ENCODE peak calls at places on chromosomes 7 and 10, in seven cellular contexts. L is Peyer's patch; P is brain microvascular endothelial cell; U is esophagus squamous epithelium; G is colonic mucosa; W is iPS DF 6.9; C is CD4-positive, CD25-positive, alpha-beta regulatory T cell. T is an unnamed sample.

GRCh38 chr7:92020636-92021035 is 80.0 kb downstream of the AKAP9 start:
- DNase-seq in L (no peak), P (no peak), U (no peak), G (no peak), W (no peak), C (no peak), T (no peak)

GRCh38 chr10:21174670-21175495 is 277.8 kb upstream of the NEBL start:
- DNase-seq in L (no peak), P (no peak), U (no peak), G (no peak), W (no peak), C (no peak), T (no peak)

GRCh38 chr7:65812281-65812680 is 60.6 kb upstream of the VKORC1L1 start:
- DNase-seq in L (no peak), P (peak; percentile 50), U (no peak), G (no peak), W (no peak), C (no peak), T (no peak)

GRCh38 chr10:30502266-30503058 is 68.5 kb downstream of the MAP3K8 start:
- DNase-seq in L (peak; percentile 84), P (peak; percentile 35), U (no peak), G (no peak), W (no peak), C (no peak), T (peak; percentile 75)

GRCh38 chr7:157490465-157490912 is 153.7 kb downstream of the DNAJB6 start:
- DNase-seq in L (no peak), P (peak; percentile 96), U (no peak), G (no peak), W (no peak), C (peak; percentile 70), T (peak; percentile 80)

GRCh38 chr10:67520924-67521520 is 175.0 kb downstream of the CTNNA3 start:
- DNase-seq in L (no peak), P (peak; percentile 53), U (no peak), G (peak; percentile 29), W (peak; percentile 27), C (peak; percentile 33), T (peak; percentile 36)

GRCh38 chr7:69703099-69703498 is 104.8 kb downstream of the AUTS2 start:
- DNase-seq in L (no peak), P (no peak), U (no peak), G (no peak), W (no peak), C (no peak), T (no peak)

GRCh38 chr7:84231157-84231556 is 36.6 kb upstream of the SEMA3A start:
- DNase-seq in L (no peak), P (peak; percentile 22), U (no peak), G (no peak), W (no peak), C (no peak), T (no peak)

GRCh38 chr10:78856421-78856820 is 212.3 kb upstream of the ZMIZ1 start:
- DNase-seq in L (no peak), P (no peak), U (no peak), G (peak; percentile 47), W (no peak), C (no peak), T (no peak)

GRCh38 chr10:77925410-77925794 is 1.2 kb downstream of the DLG5 start:
- DNase-seq in L (no peak), P (no peak), U (no peak), G (peak; percentile 65), W (no peak), C (no peak), T (no peak)

GRCh38 chr10:110613341-110613995 is 30.7 kb upstream of the RBM20 start:
- DNase-seq in L (no peak), P (no peak), U (no peak), G (no peak), W (no peak), C (no peak), T (no peak)
- H3K27ac ChIP-seq in L (no peak overlapping the region), P (no peak overlapping the region), U (no peak overlapping the region), G (no peak overlapping the region), W (no peak overlapping the region), C (no peak overlapping the region), T (no peak overlapping the region)

DNA sequence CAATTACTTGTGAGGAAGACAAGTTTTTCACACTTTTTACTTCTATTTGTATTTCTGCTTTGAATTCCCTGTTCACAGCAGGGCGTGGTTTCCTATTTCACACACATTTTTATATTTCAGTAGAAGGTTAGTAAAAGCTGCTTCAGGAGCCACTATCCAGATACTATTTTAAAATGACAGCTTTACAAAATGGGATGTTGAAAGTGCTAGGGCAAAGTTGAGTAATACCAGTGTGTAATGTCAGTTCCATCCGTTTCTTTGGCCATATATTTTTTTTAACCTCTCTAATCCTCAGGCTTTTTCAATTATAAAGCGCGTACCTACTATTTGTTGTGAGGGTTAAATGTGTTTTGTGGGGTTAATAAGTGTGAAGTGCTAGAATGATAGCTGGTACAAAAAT is 276.6 kb downstream of the GPR158 start:
- DNase-seq in L (no peak), P (no peak), U (no peak), G (no peak), W (no peak), C (no peak), T (no peak)
- H3K27ac ChIP-seq in L (no peak overlapping the region), P (no peak overlapping the region), U (no peak overlapping the region), G (no peak overlapping the region), W (no peak overlapping the region), C (no peak overlapping the region), T (no peak overlapping the region)

GRCh38 chr7:38425509-38425908 is 152.1 kb upstream of the TARP start:
- DNase-seq in L (no peak), P (no peak), U (no peak), G (no peak), W (no peak), C (no peak), T (no peak)
- H3K27ac ChIP-seq in L (no peak overlapping the region), P (no peak overlapping the region), U (no peak overlapping the region), G (no peak overlapping the region), W (no peak overlapping the region), C (no peak overlapping the region), T (no peak overlapping the region)

GRCh38 chr10:6083523-6084475 is 5.0 kb upstream of the RBM17 start:
- DNase-seq in L (no peak), P (no peak), U (no peak), G (no peak), W (no peak), C (peak; percentile 52), T (peak; percentile 39)
- H3K27ac ChIP-seq in L (no peak overlapping the region), P (no peak overlapping the region), U (peak overlapping the region; percentile 11), G (no peak overlapping the region), W (no peak overlapping the region), C (peak overlapping the region; percentile 57), T (no peak overlapping the region)

GRCh38 chr7:76314042-76314721 is 11.7 kb downstream of the HSPB1 start:
- DNase-seq in L (peak; percentile 95), P (peak; percentile 92), U (peak; percentile 58), G (peak; percentile 98), W (peak; percentile 94), C (peak; percentile 93), T (peak; percentile 96)

GRCh38 chr7:76315372-76315771 is 12.9 kb downstream of the HSPB1 start:
- DNase-seq in L (no peak), P (no peak), U (no peak), G (peak; percentile 25), W (no peak), C (no peak), T (no peak)

DNA sequence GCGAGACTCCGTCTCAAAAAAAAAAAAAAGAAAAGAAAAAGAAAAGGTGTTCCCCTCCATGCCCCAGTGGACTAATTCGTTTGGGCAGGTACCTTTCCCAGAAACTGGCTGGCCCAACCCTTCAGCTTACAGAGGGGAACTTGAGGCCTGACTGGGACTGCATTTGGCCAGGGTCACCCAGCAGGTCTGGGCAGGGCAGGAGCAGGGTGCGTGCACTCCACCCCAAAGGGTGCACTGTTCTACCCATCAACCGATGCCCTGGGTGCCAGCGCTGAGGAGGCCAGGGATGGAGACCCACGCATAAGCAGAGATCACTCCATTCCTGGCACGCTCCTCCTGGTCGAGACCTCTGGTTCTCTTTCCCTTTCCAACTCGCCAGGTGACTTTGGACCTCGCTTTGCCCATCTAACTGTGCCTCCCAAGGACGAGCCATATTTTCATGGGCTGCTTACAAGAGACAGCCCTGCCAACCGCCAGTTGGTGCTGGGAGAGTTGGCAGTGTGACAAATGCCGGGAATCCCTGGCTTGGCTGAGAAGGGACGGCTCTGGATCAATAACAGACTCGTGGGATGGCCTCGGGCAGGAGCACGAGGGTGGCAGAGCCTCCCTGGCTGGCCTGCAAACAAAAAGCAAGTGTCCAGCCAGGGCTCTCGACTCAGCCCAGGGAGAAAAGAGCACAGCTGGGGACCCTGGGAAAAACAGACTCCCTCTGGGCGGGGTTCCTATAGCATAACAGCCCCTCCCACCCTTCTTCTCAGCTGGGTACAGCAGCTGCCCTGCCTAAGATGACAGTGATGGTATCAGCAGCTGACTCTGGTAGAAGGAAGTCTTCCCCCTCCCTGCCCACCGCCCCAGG is 7.9 kb downstream of the HSPB1 start:
- DNase-seq in L (no peak), P (no peak), U (no peak), G (peak; percentile 58), W (no peak), C (no peak), T (peak; percentile 37)
- H3K27ac ChIP-seq in L (no peak overlapping the region), P (no peak overlapping the region), U (peak overlapping the region; percentile 90), G (no peak overlapping the region), W (no peak overlapping the region), C (no peak overlapping the region), T (no peak overlapping the region)

GRCh38 chr10:97722980-97723379 is 9.4 kb downstream of the MARVELD1 start:
- DNase-seq in L (no peak), P (no peak), U (no peak), G (no peak), W (no peak), C (no peak), T (no peak)
- H3K27ac ChIP-seq in L (no peak overlapping the region), P (no peak overlapping the region), U (no peak overlapping the region), G (no peak overlapping the region), W (no peak overlapping the region), C (no peak overlapping the region), T (no peak overlapping the region)

GRCh38 chr7:159049266-159050025 is 95.2 kb downstream of the VIPR2 start:
- DNase-seq in L (no peak), P (no peak), U (no peak), G (peak; percentile 13), W (no peak), C (no peak), T (peak; percentile 74)
- H3K27ac ChIP-seq in L (no peak overlapping the region), P (no peak overlapping the region), U (no peak overlapping the region), G (no peak overlapping the region), W (no peak overlapping the region), C (no peak overlapping the region), T (peak overlapping the region; percentile 99)

DNA sequence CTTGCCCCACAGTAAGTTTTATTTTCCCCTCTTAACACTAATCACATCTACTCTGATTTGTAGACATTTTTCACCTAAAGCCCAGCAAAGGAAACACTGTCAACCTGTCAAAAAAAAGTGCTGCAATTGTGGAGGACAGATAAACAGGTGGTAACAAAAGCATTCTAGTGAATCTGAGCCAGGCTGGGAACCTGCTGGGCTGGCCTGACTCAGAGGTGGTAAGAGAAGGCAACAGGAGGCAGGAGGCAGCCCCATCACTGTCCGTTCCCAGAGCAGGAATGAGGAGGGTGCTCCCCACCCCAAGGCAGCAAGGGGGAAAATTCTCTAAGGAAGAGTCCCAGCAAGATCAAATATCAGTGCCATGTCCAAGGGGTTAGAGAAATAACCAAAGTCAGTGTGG is 19.5 kb upstream of the HERPUD2 start:
- DNase-seq in L (no peak), P (no peak), U (no peak), G (no peak), W (no peak), C (no peak), T (no peak)
- H3K27ac ChIP-seq in L (no peak overlapping the region), P (no peak overlapping the region), U (no peak overlapping the region), G (no peak overlapping the region), W (no peak overlapping the region), C (no peak overlapping the region), T (no peak overlapping the region)

T was measured in DND-41.